ENCODE peak calls at places on chromosomes 7 and 10, in six cellular contexts. I is right atrium auricular region, H is fibroblast of lung, V is PC-9, F is esophagus squamous epithelium, K is ovary. A is an unnamed sample.
A peak's percentile ranks its signal among the peaks of the same experiment; 100 is the strongest.

GRCh38 chr10:98611432-98611831 is 164.7 kb upstream of the HPS1 start:
- DNase-seq in I (no peak), H (no peak), V (no peak), F (no peak), K (no peak), A (peak; percentile 73)

GRCh38 chr10:110216942-110217341 is 9.5 kb downstream of the MXI1 start:
- DNase-seq in I (no peak), H (no peak), V (no peak), F (no peak), K (no peak), A (no peak)

GRCh38 chr7:47941136-47941844 is 7.0 kb downstream of the PKD1L1 start:
- DNase-seq in I (peak; percentile 80), H (peak; percentile 62), V (peak; percentile 86), F (no peak), K (no peak), A (no peak)

GRCh38 chr7:48183370-48183743 is 12.1 kb downstream of the ABCA13 start:
- DNase-seq in I (no peak), H (no peak), V (no peak), F (no peak), K (no peak), A (no peak)

GRCh38 chr10:110335314-110336064 is 30.8 kb upstream of the SMNDC1 start:
- DNase-seq in I (no peak), H (no peak), V (no peak), F (no peak), K (no peak), A (no peak)

GRCh38 chr7:35792472-35793224 is 8.2 kb upstream of the SEPTIN7 start:
- DNase-seq in I (no peak), H (no peak), V (no peak), F (no peak), K (no peak), A (no peak)

GRCh38 chr7:143281529-143281928 is 3.2 kb upstream of the TMEM139 start:
- DNase-seq in I (no peak), H (no peak), V (no peak), F (no peak), K (no peak), A (no peak)

GRCh38 chr10:31194986-31195385 is 124.0 kb upstream of the ZEB1 start:
- DNase-seq in I (no peak), H (no peak), V (no peak), F (no peak), K (no peak), A (no peak)

GRCh38 chr7:82375713-82376112 is 67.9 kb downstream of the CACNA2D1 start:
- DNase-seq in I (no peak), H (no peak), V (no peak), F (no peak), K (no peak), A (no peak)

GRCh38 chr10:121308046-121308445 is 290.2 kb downstream of the FGFR2 start:
- DNase-seq in I (no peak), H (no peak), V (no peak), F (no peak), K (no peak), A (no peak)

GRCh38 chr7:122304604-122304975 is at the start of gene FEZF1:
- DNase-seq in I (no peak), H (no peak), V (no peak), F (no peak), K (no peak), A (peak; percentile 58)

GRCh38 chr7:138770904-138771303 is 26.9 kb upstream of the TMEM213 start:
- DNase-seq in I (no peak), H (no peak), V (no peak), F (no peak), K (no peak), A (no peak)

GRCh38 chr10:70145166-70145665 is 1.3 kb downstream of the TYSND1 start:
- DNase-seq in I (no peak), H (no peak), V (no peak), F (no peak), K (peak; percentile 58), A (no peak)

GRCh38 chr7:84025332-84025927 is 169.2 kb downstream of the SEMA3A start:
- DNase-seq in I (no peak), H (peak; percentile 91), V (peak; percentile 96), F (no peak), K (no peak), A (no peak)

GRCh38 chr10:24383681-24384106 is 174.8 kb downstream of the KIAA1217 start:
- DNase-seq in I (peak; percentile 94), H (peak; percentile 92), V (peak; percentile 83), F (peak; percentile 24), K (peak; percentile 90), A (peak; percentile 92)

GRCh38 chr10:121418126-121418777 is 180.0 kb downstream of the FGFR2 start:
- DNase-seq in I (no peak), H (peak; percentile 24), V (no peak), F (no peak), K (no peak), A (no peak)

GRCh38 chr7:101691822-101692384 is 62.8 kb upstream of the MYL10 start:
- DNase-seq in I (no peak), H (no peak), V (no peak), F (no peak), K (no peak), A (no peak)

GRCh38 chr7:20798081-20798693 is 11.5 kb upstream of the SP8 start:
- DNase-seq in I (no peak), H (no peak), V (peak; percentile 34), F (no peak), K (no peak), A (peak; percentile 75)

GRCh38 chr10:100743626-100744135 is 1.7 kb upstream of the PAX2 start:
- DNase-seq in I (peak; percentile 66), H (peak; percentile 58), V (no peak), F (no peak), K (no peak), A (no peak)

DNA sequence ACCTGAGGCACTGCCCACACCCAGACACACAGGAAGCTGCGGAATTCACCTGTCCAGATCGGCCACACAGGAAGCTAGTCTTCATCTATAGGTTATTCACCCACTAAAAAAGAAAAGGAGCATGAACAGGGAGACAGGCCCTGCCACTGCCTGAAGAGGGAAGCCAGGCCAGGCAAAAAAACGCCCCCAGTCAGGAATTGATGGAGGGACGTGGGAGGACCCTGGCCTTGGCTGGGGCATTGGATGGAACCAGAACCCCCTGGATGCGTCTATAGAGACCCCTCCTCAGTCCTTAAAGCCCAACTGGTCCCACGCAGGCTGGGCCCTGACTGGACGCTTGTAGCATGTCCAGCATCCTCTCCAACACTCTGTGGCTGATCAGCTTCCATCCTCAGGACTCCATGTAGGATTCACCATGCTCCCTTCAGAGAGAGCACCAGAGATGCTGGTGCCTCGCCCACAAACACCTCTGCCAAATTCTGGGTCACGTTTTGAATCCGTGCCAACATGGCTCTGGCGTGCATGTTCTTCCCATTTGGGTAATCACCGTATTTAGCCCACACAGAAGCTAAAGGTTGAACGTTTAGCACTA is 259.3 kb upstream of the TCERG1L start:
- DNase-seq in I (peak; percentile 50), H (no peak), V (no peak), F (no peak), K (no peak), A (no peak)
- H3K9me3 ChIP-seq in I (no peaks in the 10 kb centered on the region), H (no peaks in the 10 kb centered on the region), V (no peaks in the 10 kb centered on the region), F (no peaks in the 10 kb centered on the region), K (no peaks in the 10 kb centered on the region), A (no peaks in the 10 kb centered on the region)

GRCh38 chr7:151507806-151508205 is 11.9 kb downstream of the RHEB start:
- DNase-seq in I (no peak), H (no peak), V (no peak), F (no peak), K (no peak), A (no peak)

GRCh38 chr7:151512353-151512752 is 7.3 kb downstream of the RHEB start:
- DNase-seq in I (no peak), H (no peak), V (no peak), F (no peak), K (no peak), A (no peak)

GRCh38 chr7:151511946-151512345 is 7.7 kb downstream of the RHEB start:
- DNase-seq in I (no peak), H (peak; percentile 72), V (no peak), F (no peak), K (no peak), A (no peak)

GRCh38 chr7:151511270-151511669 is 8.4 kb downstream of the RHEB start:
- DNase-seq in I (no peak), H (no peak), V (no peak), F (no peak), K (no peak), A (no peak)

GRCh38 chr7:151509670-151510333 is 9.9 kb downstream of the RHEB start:
- DNase-seq in I (no peak), H (no peak), V (peak; percentile 11), F (no peak), K (no peak), A (no peak)
- H3K4me1 ChIP-seq in I (no peaks in the 10 kb centered on the region), H (peaks cover 6% of the 10 kb centered on the region), V (peaks cover 32% of the 10 kb centered on the region), F (peaks cover 45% of the 10 kb centered on the region), K (peaks cover 15% of the 10 kb centered on the region), A (no peaks in the 10 kb centered on the region)

DNA sequence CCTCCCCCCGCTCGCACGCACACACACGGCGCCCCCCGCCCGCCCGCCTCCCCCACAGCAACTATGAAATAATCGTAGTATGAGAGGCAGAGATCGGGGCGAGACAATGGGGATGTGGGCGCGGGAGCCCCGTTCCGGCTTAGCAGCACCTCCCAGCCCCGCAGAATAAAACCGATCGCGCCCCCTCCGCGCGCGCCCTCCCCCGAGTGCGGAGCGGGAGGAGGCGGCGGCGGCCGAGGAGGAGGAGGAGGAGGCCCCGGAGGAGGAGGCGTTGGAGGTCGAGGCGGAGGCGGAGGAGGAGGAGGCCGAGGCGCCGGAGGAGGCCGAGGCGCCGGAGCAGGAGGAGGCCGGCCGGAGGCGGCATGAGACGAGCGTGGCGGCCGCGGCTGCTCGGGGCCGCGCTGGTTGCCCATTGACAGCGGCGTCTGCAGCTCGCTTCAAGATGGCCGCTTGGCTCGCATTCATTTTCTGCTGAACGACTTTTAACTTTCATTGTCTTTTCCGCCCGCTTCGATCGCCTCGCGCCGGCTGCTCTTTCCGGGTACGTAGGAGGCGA is 335 bp downstream of the BMI1 start:
- DNase-seq in I (peak; percentile 64), H (peak; percentile 75), V (peak; percentile 35), F (no peak), K (peak; percentile 70), A (no peak)
- H3K4me3 ChIP-seq in I (peak overlapping the region; percentile 90), H (peak overlapping the region; percentile 69), V (peak overlapping the region; percentile 74), F (peak overlapping the region; percentile 93), K (peak overlapping the region; percentile 73), A (peak overlapping the region; percentile 94)

GRCh38 chr7:4233621-4234497 is 448.2 kb upstream of the FOXK1 start:
- DNase-seq in I (no peak), H (no peak), V (no peak), F (no peak), K (no peak), A (no peak)

GRCh38 chr7:4236389-4236788 is 445.7 kb upstream of the FOXK1 start:
- DNase-seq in I (no peak), H (no peak), V (no peak), F (no peak), K (no peak), A (no peak)

GRCh38 chr7:4235596-4235995 is 446.5 kb upstream of the FOXK1 start:
- DNase-seq in I (no peak), H (no peak), V (no peak), F (no peak), K (no peak), A (no peak)

GRCh38 chr7:4234498-4234855 is 447.6 kb upstream of the FOXK1 start:
- DNase-seq in I (no peak), H (no peak), V (no peak), F (no peak), K (no peak), A (no peak)

DNA sequence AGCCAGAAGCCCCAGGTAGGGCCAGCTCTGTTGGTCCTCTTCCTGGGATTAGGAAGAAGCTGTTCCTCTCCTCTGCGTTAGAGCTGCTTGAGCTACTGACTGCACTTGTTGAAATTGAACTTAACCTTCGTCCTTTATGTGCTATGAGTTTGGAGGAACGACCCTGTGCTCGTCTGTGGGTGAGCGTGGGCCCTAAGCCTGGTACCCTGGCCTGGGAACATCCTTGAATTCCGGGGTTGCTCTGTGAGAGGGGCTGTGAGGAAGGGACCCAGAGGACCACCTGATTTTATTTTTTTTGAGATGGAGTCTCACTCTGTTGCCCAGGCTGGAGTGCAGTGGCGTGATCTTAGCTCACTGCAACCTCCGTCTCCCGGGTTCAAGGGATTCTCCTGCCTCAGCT is 447.2 kb upstream of the FOXK1 start:
- DNase-seq in I (no peak), H (no peak), V (no peak), F (no peak), K (no peak), A (no peak)
- H3K9me3 ChIP-seq in I (no peaks in the 10 kb centered on the region), H (no peaks in the 10 kb centered on the region), V (no peaks in the 10 kb centered on the region), F (no peaks in the 10 kb centered on the region), K (no peaks in the 10 kb centered on the region), A (no peaks in the 10 kb centered on the region)

A was measured in prostate gland.